ENCODE peak calls at places on chromosome 14, in eight cellular contexts. T is stromal cell of bone marrow, N is SK-MEL-5, G is right atrium auricular region, V is dorsolateral prefrontal cortex, K is amniotic stem cell, B is GM04504, A is A172. H is an unnamed sample.

GRCh38 chr14:40463886-40464285 is 1031.7 kb upstream of the FBXO33 start:
- DNase-seq in T (no peak), N (no peak), G (no peak), V (no peak), K (no peak), B (no peak), A (no peak), H (no peak)

GRCh38 chr14:105014631-105015030 is 6.3 kb downstream of the CDCA4 start:
- DNase-seq in T (no peak), N (no peak), G (no peak), V (no peak), K (no peak), B (no peak), A (no peak), H (no peak)

GRCh38 chr14:77791225-77791600 is 8.7 kb upstream of the ADCK1 start:
- DNase-seq in T (no peak), N (no peak), G (no peak), V (no peak), K (no peak), B (no peak), A (no peak), H (no peak)

GRCh38 chr14:99389171-99389826 is 91.4 kb downstream of the SETD3 start:
- DNase-seq in T (no peak), N (peak), G (no peak), V (no peak), K (no peak), B (no peak), A (no peak), H (no peak)

GRCh38 chr14:81936348-81936747 is 402.7 kb upstream of the SEL1L start:
- DNase-seq in T (no peak), N (no peak), G (no peak), V (no peak), K (no peak), B (no peak), A (no peak), H (no peak)

GRCh38 chr14:34804933-34805332 is 70.2 kb downstream of the BAZ1A start:
- DNase-seq in T (no peak), N (no peak), G (no peak), V (no peak), K (no peak), B (no peak), A (no peak), H (no peak)

GRCh38 chr14:33774866-33775519 is 175.9 kb downstream of the EGLN3 start:
- DNase-seq in T (no peak), N (no peak), G (no peak), V (no peak), K (no peak), B (no peak), A (peak), H (no peak)

GRCh38 chr14:89542768-89543419 is 125.9 kb upstream of the FOXN3 start:
- DNase-seq in T (no peak), N (no peak), G (no peak), V (no peak), K (no peak), B (no peak), A (no peak), H (no peak)

GRCh38 chr14:61128382-61129167 is 147.5 kb downstream of the SLC38A6 start:
- DNase-seq in T (no peak), N (no peak), G (no peak), V (no peak), K (no peak), B (no peak), A (no peak), H (no peak)

GRCh38 chr14:23114669-23115491 is 4.2 kb downstream of the CEBPE start:
- DNase-seq in T (peak), N (peak), G (peak), V (no peak), K (peak), B (peak), A (peak), H (no peak)

GRCh38 chr14:94124582-94125377 is 4.6 kb downstream of the IFI27L2 start:
- DNase-seq in T (no peak), N (no peak), G (peak), V (no peak), K (no peak), B (no peak), A (no peak), H (peak)

GRCh38 chr14:102155150-102155549 is 15.5 kb downstream of the WDR20 start:
- DNase-seq in T (peak), N (peak), G (no peak), V (no peak), K (no peak), B (no peak), A (peak), H (no peak)

GRCh38 chr14:104445832-104446381 is 133.7 kb upstream of the C14orf180 start:
- DNase-seq in T (no peak), N (no peak), G (peak), V (no peak), K (no peak), B (no peak), A (no peak), H (no peak)

H was measured in ureter.